ENCODE peak calls at places on chromosomes 16 and 17, in ten cellular contexts. One of them, this sample, is unnamed.

GRCh38 chr17:72152392-72152727 is 31.5 kb downstream of the SOX9 start:
- DNase-seq in hypothalamus: no peak
- DNase-seq in MG63: no peak
- DNase-seq in T-helper 9 cell: no peak
- DNase-seq in EL: peak
- DNase-seq in lung: no peak
- DNase-seq in GM12878: no peak
- DNase-seq in stimulated activated CD4-positive, alpha-beta T cell treated with anti-CD3 and anti-CD28 coated beads, TNF-alpha, amount 100 ng/mL, for 48 hours: no peak
- DNase-seq in progenitor cell of endocrine pancreas: no peak
- DNase-seq in fibroblast of the aortic adventitia: peak
- DNase-seq in this sample: no peak

GRCh38 chr17:62722625-62723024 is 85.5 kb downstream of the MARCHF10 start:
- DNase-seq in GM12878: no peak
- DNase-seq in progenitor cell of endocrine pancreas: no peak
- DNase-seq in lung: no peak
- DNase-seq in MG63: no peak
- DNase-seq in hypothalamus: no peak
- DNase-seq in stimulated activated CD4-positive, alpha-beta T cell treated with anti-CD3 and anti-CD28 coated beads, TNF-alpha, amount 100 ng/mL, for 48 hours: no peak
- DNase-seq in T-helper 9 cell: no peak
- DNase-seq in fibroblast of the aortic adventitia: no peak
- DNase-seq in EL: no peak
- DNase-seq in this sample: peak

GRCh38 chr16:82070656-82071369 is 35.8 kb downstream of the HSD17B2 start:
- DNase-seq in T-helper 9 cell: no peak
- DNase-seq in GM12878: no peak
- DNase-seq in lung: no peak
- DNase-seq in stimulated activated CD4-positive, alpha-beta T cell treated with anti-CD3 and anti-CD28 coated beads, TNF-alpha, amount 100 ng/mL, for 48 hours: no peak
- DNase-seq in EL: peak
- DNase-seq in fibroblast of the aortic adventitia: peak
- DNase-seq in hypothalamus: no peak
- DNase-seq in progenitor cell of endocrine pancreas: no peak
- DNase-seq in MG63: peak
- DNase-seq in this sample: peak

GRCh38 chr17:56602292-56603130 is 9.0 kb downstream of the NOG start:
- DNase-seq in stimulated activated CD4-positive, alpha-beta T cell treated with anti-CD3 and anti-CD28 coated beads, TNF-alpha, amount 100 ng/mL, for 48 hours: no peak
- DNase-seq in MG63: no peak
- DNase-seq in GM12878: no peak
- DNase-seq in progenitor cell of endocrine pancreas: no peak
- DNase-seq in lung: no peak
- DNase-seq in EL: no peak
- DNase-seq in fibroblast of the aortic adventitia: no peak
- DNase-seq in T-helper 9 cell: no peak
- DNase-seq in hypothalamus: no peak
- DNase-seq in this sample: no peak

GRCh38 chr16:11836653-11837244 is 14.6 kb downstream of the RSL1D1 start:
- DNase-seq in GM12878: no peak
- DNase-seq in fibroblast of the aortic adventitia: peak
- DNase-seq in stimulated activated CD4-positive, alpha-beta T cell treated with anti-CD3 and anti-CD28 coated beads, TNF-alpha, amount 100 ng/mL, for 48 hours: no peak
- DNase-seq in T-helper 9 cell: no peak
- DNase-seq in progenitor cell of endocrine pancreas: no peak
- DNase-seq in EL: peak
- DNase-seq in MG63: no peak
- DNase-seq in hypothalamus: no peak
- DNase-seq in lung: no peak
- DNase-seq in this sample: peak

GRCh38 chr17:83183951-83184506 is 104.6 kb downstream of the METRNL start:
- DNase-seq in hypothalamus: no peak
- DNase-seq in progenitor cell of endocrine pancreas: no peak
- DNase-seq in T-helper 9 cell: no peak
- DNase-seq in stimulated activated CD4-positive, alpha-beta T cell treated with anti-CD3 and anti-CD28 coated beads, TNF-alpha, amount 100 ng/mL, for 48 hours: no peak
- DNase-seq in EL: no peak
- DNase-seq in GM12878: no peak
- DNase-seq in fibroblast of the aortic adventitia: no peak
- DNase-seq in MG63: no peak
- DNase-seq in lung: peak
- DNase-seq in this sample: no peak

GRCh38 chr17:8222630-8223355 is 12.4 kb upstream of the AURKB start:
- DNase-seq in progenitor cell of endocrine pancreas: peak
- DNase-seq in fibroblast of the aortic adventitia: peak
- DNase-seq in stimulated activated CD4-positive, alpha-beta T cell treated with anti-CD3 and anti-CD28 coated beads, TNF-alpha, amount 100 ng/mL, for 48 hours: peak
- DNase-seq in T-helper 9 cell: peak
- DNase-seq in EL: peak
- DNase-seq in MG63: peak
- DNase-seq in GM12878: peak
- DNase-seq in hypothalamus: peak
- DNase-seq in lung: peak
- DNase-seq in this sample: peak

GRCh38 chr16:78368121-78369102 is 269.0 kb downstream of the WWOX start:
- DNase-seq in GM12878: no peak
- DNase-seq in stimulated activated CD4-positive, alpha-beta T cell treated with anti-CD3 and anti-CD28 coated beads, TNF-alpha, amount 100 ng/mL, for 48 hours: no peak
- DNase-seq in MG63: no peak
- DNase-seq in progenitor cell of endocrine pancreas: no peak
- DNase-seq in lung: no peak
- DNase-seq in hypothalamus: no peak
- DNase-seq in T-helper 9 cell: no peak
- DNase-seq in fibroblast of the aortic adventitia: no peak
- DNase-seq in EL: no peak
- DNase-seq in this sample: no peak

GRCh38 chr16:83651871-83652270 is 155.9 kb upstream of the HSBP1 start:
- DNase-seq in hypothalamus: no peak
- DNase-seq in progenitor cell of endocrine pancreas: no peak
- DNase-seq in T-helper 9 cell: no peak
- DNase-seq in lung: no peak
- DNase-seq in fibroblast of the aortic adventitia: no peak
- DNase-seq in GM12878: no peak
- DNase-seq in MG63: no peak
- DNase-seq in stimulated activated CD4-positive, alpha-beta T cell treated with anti-CD3 and anti-CD28 coated beads, TNF-alpha, amount 100 ng/mL, for 48 hours: no peak
- DNase-seq in EL: no peak
- DNase-seq in this sample: no peak

GRCh38 chr17:45299311-45299710 is 17.5 kb downstream of the MAP3K14 start:
- DNase-seq in lung: no peak
- DNase-seq in EL: no peak
- DNase-seq in fibroblast of the aortic adventitia: no peak
- DNase-seq in hypothalamus: no peak
- DNase-seq in T-helper 9 cell: no peak
- DNase-seq in stimulated activated CD4-positive, alpha-beta T cell treated with anti-CD3 and anti-CD28 coated beads, TNF-alpha, amount 100 ng/mL, for 48 hours: no peak
- DNase-seq in progenitor cell of endocrine pancreas: no peak
- DNase-seq in GM12878: no peak
- DNase-seq in MG63: no peak
- DNase-seq in this sample: peak

GRCh38 chr17:39739020-39739884 is 1.5 kb downstream of the GRB7 start:
- DNase-seq in stimulated activated CD4-positive, alpha-beta T cell treated with anti-CD3 and anti-CD28 coated beads, TNF-alpha, amount 100 ng/mL, for 48 hours: no peak
- DNase-seq in fibroblast of the aortic adventitia: no peak
- DNase-seq in EL: peak
- DNase-seq in progenitor cell of endocrine pancreas: peak
- DNase-seq in GM12878: no peak
- DNase-seq in MG63: no peak
- DNase-seq in T-helper 9 cell: no peak
- DNase-seq in lung: peak
- DNase-seq in hypothalamus: no peak
- DNase-seq in this sample: no peak

GRCh38 chr16:84999200-84999599 is 12.1 kb downstream of the ZDHHC7 start:
- DNase-seq in hypothalamus: no peak
- DNase-seq in progenitor cell of endocrine pancreas: no peak
- DNase-seq in fibroblast of the aortic adventitia: peak
- DNase-seq in GM12878: no peak
- DNase-seq in stimulated activated CD4-positive, alpha-beta T cell treated with anti-CD3 and anti-CD28 coated beads, TNF-alpha, amount 100 ng/mL, for 48 hours: no peak
- DNase-seq in T-helper 9 cell: no peak
- DNase-seq in EL: peak
- DNase-seq in lung: no peak
- DNase-seq in MG63: no peak
- DNase-seq in this sample: no peak

GRCh38 chr16:68486671-68487495 is 38.6 kb upstream of the SMPD3 start:
- DNase-seq in T-helper 9 cell: no peak
- DNase-seq in lung: no peak
- DNase-seq in stimulated activated CD4-positive, alpha-beta T cell treated with anti-CD3 and anti-CD28 coated beads, TNF-alpha, amount 100 ng/mL, for 48 hours: no peak
- DNase-seq in GM12878: no peak
- DNase-seq in fibroblast of the aortic adventitia: no peak
- DNase-seq in hypothalamus: no peak
- DNase-seq in MG63: peak
- DNase-seq in EL: no peak
- DNase-seq in progenitor cell of endocrine pancreas: no peak
- DNase-seq in this sample: no peak

GRCh38 chr16:391885-392335 is 5.1 kb upstream of the NME4 start:
- DNase-seq in GM12878: no peak
- DNase-seq in MG63: peak
- DNase-seq in EL: peak
- DNase-seq in progenitor cell of endocrine pancreas: no peak
- DNase-seq in fibroblast of the aortic adventitia: peak
- DNase-seq in lung: no peak
- DNase-seq in T-helper 9 cell: peak
- DNase-seq in stimulated activated CD4-positive, alpha-beta T cell treated with anti-CD3 and anti-CD28 coated beads, TNF-alpha, amount 100 ng/mL, for 48 hours: peak
- DNase-seq in hypothalamus: no peak
- DNase-seq in this sample: peak

GRCh38 chr16:31350275-31351005 is 4.5 kb upstream of the ITGAX start:
- DNase-seq in hypothalamus: no peak
- DNase-seq in lung: no peak
- DNase-seq in EL: no peak
- DNase-seq in GM12878: no peak
- DNase-seq in MG63: no peak
- DNase-seq in fibroblast of the aortic adventitia: no peak
- DNase-seq in progenitor cell of endocrine pancreas: no peak
- DNase-seq in stimulated activated CD4-positive, alpha-beta T cell treated with anti-CD3 and anti-CD28 coated beads, TNF-alpha, amount 100 ng/mL, for 48 hours: no peak
- DNase-seq in T-helper 9 cell: no peak
- DNase-seq in this sample: no peak

GRCh38 chr17:83143817-83144231 is 64.4 kb downstream of the METRNL start:
- DNase-seq in EL: no peak
- DNase-seq in T-helper 9 cell: no peak
- DNase-seq in fibroblast of the aortic adventitia: no peak
- DNase-seq in progenitor cell of endocrine pancreas: no peak
- DNase-seq in hypothalamus: no peak
- DNase-seq in stimulated activated CD4-positive, alpha-beta T cell treated with anti-CD3 and anti-CD28 coated beads, TNF-alpha, amount 100 ng/mL, for 48 hours: no peak
- DNase-seq in GM12878: no peak
- DNase-seq in lung: no peak
- DNase-seq in MG63: no peak
- DNase-seq in this sample: no peak

This sample was measured in mesenchymal stem cell.